ENCODE peak calls at places on chromosome 3, in eight cellular contexts. One of them, this sample, is unnamed.

GRCh38 chr3:2657971-2658370 is 452.2 kb downstream of the IL5RA start:
- DNase-seq in endothelial cell: no peak
- DNase-seq in globus pallidus: no peak
- DNase-seq in CD4-positive, CD25-positive, alpha-beta regulatory T cell: no peak
- DNase-seq in psoas muscle: no peak
- DNase-seq in SW480: no peak
- DNase-seq in tibial nerve: no peak
- DNase-seq in RWPE1: no peak
- DNase-seq in this sample: no peak

GRCh38 chr3:134737520-134737919 is 57.5 kb upstream of the EPHB1 start:
- DNase-seq in endothelial cell: no peak
- DNase-seq in globus pallidus: no peak
- DNase-seq in CD4-positive, CD25-positive, alpha-beta regulatory T cell: no peak
- DNase-seq in psoas muscle: no peak
- DNase-seq in SW480: no peak
- DNase-seq in tibial nerve: no peak
- DNase-seq in RWPE1: no peak
- DNase-seq in this sample: no peak

GRCh38 chr3:13495921-13496723 is 16.0 kb downstream of the HDAC11 start:
- DNase-seq in endothelial cell: peak; percentile 84
- DNase-seq in globus pallidus: peak; percentile 89
- DNase-seq in CD4-positive, CD25-positive, alpha-beta regulatory T cell: peak; percentile 52
- DNase-seq in psoas muscle: peak; percentile 76
- DNase-seq in SW480: peak; percentile 77
- DNase-seq in tibial nerve: peak; percentile 70
- DNase-seq in RWPE1: peak; percentile 53
- DNase-seq in this sample: peak; percentile 79

GRCh38 chr3:40120816-40121215 is 188.7 kb upstream of the EIF1B start:
- DNase-seq in endothelial cell: no peak
- DNase-seq in globus pallidus: no peak
- DNase-seq in CD4-positive, CD25-positive, alpha-beta regulatory T cell: no peak
- DNase-seq in psoas muscle: no peak
- DNase-seq in SW480: peak; percentile 9
- DNase-seq in tibial nerve: no peak
- DNase-seq in RWPE1: peak; percentile 14
- DNase-seq in this sample: no peak

GRCh38 chr3:58111513-58112184 is 99.1 kb downstream of the DNASE1L3 start:
- DNase-seq in endothelial cell: no peak
- DNase-seq in globus pallidus: no peak
- DNase-seq in CD4-positive, CD25-positive, alpha-beta regulatory T cell: peak; percentile 10
- DNase-seq in psoas muscle: no peak
- DNase-seq in SW480: no peak
- DNase-seq in tibial nerve: no peak
- DNase-seq in RWPE1: peak; percentile 40
- DNase-seq in this sample: no peak

GRCh38 chr3:67649681-67650080 is 4.7 kb downstream of the SUCLG2 start:
- DNase-seq in endothelial cell: no peak
- DNase-seq in globus pallidus: no peak
- DNase-seq in CD4-positive, CD25-positive, alpha-beta regulatory T cell: no peak
- DNase-seq in psoas muscle: no peak
- DNase-seq in SW480: no peak
- DNase-seq in tibial nerve: no peak
- DNase-seq in RWPE1: no peak
- DNase-seq in this sample: no peak

GRCh38 chr3:48926425-48927392 is 8.1 kb downstream of the ARIH2 start:
- DNase-seq in endothelial cell: no peak
- DNase-seq in globus pallidus: no peak
- DNase-seq in CD4-positive, CD25-positive, alpha-beta regulatory T cell: no peak
- DNase-seq in psoas muscle: no peak
- DNase-seq in SW480: no peak
- DNase-seq in tibial nerve: no peak
- DNase-seq in RWPE1: no peak
- DNase-seq in this sample: no peak

GRCh38 chr3:172294238-172294806 is 153.9 kb downstream of the GHSR start:
- DNase-seq in endothelial cell: no peak
- DNase-seq in globus pallidus: no peak
- DNase-seq in CD4-positive, CD25-positive, alpha-beta regulatory T cell: no peak
- DNase-seq in psoas muscle: no peak
- DNase-seq in SW480: no peak
- DNase-seq in tibial nerve: no peak
- DNase-seq in RWPE1: no peak
- DNase-seq in this sample: no peak

GRCh38 chr3:187975571-187976360 is 178.2 kb upstream of the LPP start:
- DNase-seq in endothelial cell: no peak
- DNase-seq in globus pallidus: no peak
- DNase-seq in CD4-positive, CD25-positive, alpha-beta regulatory T cell: no peak
- DNase-seq in psoas muscle: peak; percentile 78
- DNase-seq in SW480: peak; percentile 46
- DNase-seq in tibial nerve: peak; percentile 79
- DNase-seq in RWPE1: no peak
- DNase-seq in this sample: no peak

GRCh38 chr3:163943664-163944063 is 1134.6 kb downstream of the SI start:
- DNase-seq in endothelial cell: no peak
- DNase-seq in globus pallidus: no peak
- DNase-seq in CD4-positive, CD25-positive, alpha-beta regulatory T cell: no peak
- DNase-seq in psoas muscle: no peak
- DNase-seq in SW480: no peak
- DNase-seq in tibial nerve: no peak
- DNase-seq in RWPE1: no peak
- DNase-seq in this sample: no peak